ENCODE peak calls at places on chromosomes 1 and 21, in nine cellular contexts. I is HL-60; E is CD8-positive, alpha-beta memory T cell; U is naive thymus-derived CD4-positive, alpha-beta T cell; F is AG04450; Z is brain microvascular endothelial cell; O is suprapubic skin; L is A549; B is Panc1. G is an unnamed sample.

GRCh38 chr1:14626869-14627607 is 28.6 kb downstream of the KAZN start:
- DNase-seq in B (no peak), F (no peak), L (no peak), U (no peak), Z (no peak), O (peak), E (no peak), I (no peak), G (peak)

GRCh38 chr1:15354580-15354965 is 55.1 kb upstream of the EFHD2 start:
- DNase-seq in E (no peak), Z (peak), O (no peak), B (no peak), F (no peak), I (no peak), L (no peak), U (no peak), G (no peak)

GRCh38 chr1:165174485-165174884 is 182.0 kb downstream of the LMX1A start:
- DNase-seq in B (no peak), O (no peak), F (no peak), E (no peak), L (no peak), U (no peak), I (no peak), Z (no peak), G (no peak)

GRCh38 chr1:32393832-32394140 is 455 bp downstream of the BSDC1 start:
- DNase-seq in L (no peak), B (no peak), Z (no peak), F (no peak), U (no peak), E (peak), I (peak), O (no peak), G (no peak)

GRCh38 chr1:116706123-116706522 is 38.6 kb upstream of the IGSF3 start:
- DNase-seq in I (no peak), U (no peak), L (no peak), E (no peak), Z (no peak), B (no peak), F (no peak), O (no peak), G (no peak)

GRCh38 chr1:2358651-2359640 is 32.4 kb downstream of the MORN1 start:
- DNase-seq in U (no peak), F (no peak), L (no peak), E (no peak), B (no peak), I (no peak), O (no peak), Z (no peak), G (no peak)

GRCh38 chr1:93013311-93014091 is 52.2 kb upstream of the DIPK1A start:
- DNase-seq in Z (no peak), L (no peak), F (no peak), O (no peak), U (no peak), B (no peak), E (no peak), I (no peak), G (no peak)

GRCh38 chr21:26385721-26386120 is 187.4 kb downstream of the CYYR1 start:
- DNase-seq in L (no peak), I (peak), B (no peak), O (no peak), F (no peak), Z (no peak), E (no peak), U (no peak), G (no peak)

GRCh38 chr1:103250441-103250861 is 142.1 kb upstream of the COL11A1 start:
- DNase-seq in F (no peak), L (peak), E (no peak), Z (peak), O (no peak), U (no peak), I (no peak), B (no peak), G (no peak)

GRCh38 chr1:2144501-2145090 is 50.0 kb downstream of the FAAP20 start:
- DNase-seq in B (no peak), U (no peak), L (no peak), Z (no peak), I (no peak), E (no peak), F (no peak), O (peak), G (no peak)

GRCh38 chr1:82323144-82323543 is 522.4 kb downstream of the ADGRL2 start:
- DNase-seq in O (no peak), I (no peak), U (no peak), L (no peak), E (no peak), B (no peak), F (no peak), Z (no peak), G (no peak)

GRCh38 chr21:33855190-33855589 is 60.4 kb downstream of the ATP5PO start:
- DNase-seq in Z (no peak), U (no peak), F (no peak), O (no peak), I (no peak), E (no peak), B (no peak), L (no peak), G (no peak)

GRCh38 chr21:16211339-16212303 is 481.8 kb downstream of the USP25 start:
- DNase-seq in F (no peak), I (no peak), B (no peak), Z (peak), O (no peak), L (no peak), E (no peak), U (no peak), G (no peak)

GRCh38 chr1:94641990-94642389 is 100.4 kb upstream of the F3 start:
- DNase-seq in U (no peak), E (no peak), I (no peak), F (no peak), B (no peak), L (no peak), Z (no peak), O (no peak), G (peak)

GRCh38 chr1:9689971-9690381 is 38.4 kb downstream of the PIK3CD start:
- DNase-seq in Z (no peak), U (no peak), O (no peak), F (no peak), E (no peak), B (no peak), I (no peak), L (no peak), G (no peak)

GRCh38 chr1:110433803-110434202 is 17.1 kb upstream of the PROK1 start:
- DNase-seq in F (no peak), O (no peak), U (no peak), Z (peak), E (no peak), B (no peak), I (peak), L (peak), G (peak)

GRCh38 chr21:39845581-39846130 is 21.6 kb upstream of the PCP4 start:
- DNase-seq in Z (no peak), E (no peak), L (no peak), I (no peak), O (no peak), U (no peak), B (no peak), F (no peak), G (no peak)

GRCh38 chr1:97581614-97582051 is 339.2 kb downstream of the DPYD start:
- DNase-seq in O (no peak), E (no peak), U (no peak), B (peak), F (no peak), L (peak), I (no peak), Z (peak), G (no peak)

GRCh38 chr1:155137129-155137528 is 1.5 kb downstream of the SLC50A1 start:
- DNase-seq in B (no peak), Z (no peak), O (no peak), E (no peak), L (no peak), U (no peak), I (no peak), F (no peak), G (no peak)

GRCh38 chr21:43982489-43983078 is 29.5 kb upstream of the TRAPPC10 start:
- DNase-seq in Z (no peak), L (no peak), U (no peak), B (no peak), O (no peak), F (no peak), E (no peak), I (no peak), G (no peak)

GRCh38 chr1:154154534-154155181 is at the start of gene NUP210L:
- DNase-seq in F (peak), O (no peak), L (peak), E (no peak), B (no peak), I (no peak), Z (peak), U (no peak), G (no peak)

GRCh38 chr1:166999090-166999489 is 10.0 kb downstream of the MAEL start:
- DNase-seq in Z (peak), E (no peak), F (no peak), B (no peak), L (no peak), U (no peak), O (no peak), I (no peak), G (no peak)

GRCh38 chr1:28642847-28643635 is at the start of gene TAF12:
- DNase-seq in U (peak), L (peak), Z (peak), F (peak), E (peak), B (peak), O (peak), I (peak), G (peak)

GRCh38 chr1:177464682-177465081 is 293.9 kb downstream of the BRINP2 start:
- DNase-seq in Z (no peak), E (no peak), O (no peak), U (no peak), I (no peak), B (no peak), L (no peak), F (no peak), G (no peak)

GRCh38 chr21:45438391-45439145 is 33.6 kb downstream of the COL18A1 start:
- DNase-seq in Z (peak), I (no peak), B (no peak), E (no peak), U (no peak), L (no peak), O (no peak), F (no peak), G (no peak)

GRCh38 chr21:45441431-45442255 is 36.7 kb downstream of the COL18A1 start:
- DNase-seq in F (no peak), O (no peak), B (no peak), I (no peak), E (no peak), Z (no peak), L (no peak), U (no peak), G (no peak)

GRCh38 chr21:45439171-45439872 is 34.4 kb downstream of the COL18A1 start:
- DNase-seq in F (peak), O (peak), B (no peak), E (peak), Z (peak), U (peak), L (peak), I (peak), G (no peak)

GRCh38 chr21:45440736-45441350 is 35.9 kb downstream of the COL18A1 start:
- DNase-seq in Z (no peak), F (no peak), L (no peak), I (no peak), U (no peak), B (no peak), O (no peak), E (no peak), G (no peak)

DNA sequence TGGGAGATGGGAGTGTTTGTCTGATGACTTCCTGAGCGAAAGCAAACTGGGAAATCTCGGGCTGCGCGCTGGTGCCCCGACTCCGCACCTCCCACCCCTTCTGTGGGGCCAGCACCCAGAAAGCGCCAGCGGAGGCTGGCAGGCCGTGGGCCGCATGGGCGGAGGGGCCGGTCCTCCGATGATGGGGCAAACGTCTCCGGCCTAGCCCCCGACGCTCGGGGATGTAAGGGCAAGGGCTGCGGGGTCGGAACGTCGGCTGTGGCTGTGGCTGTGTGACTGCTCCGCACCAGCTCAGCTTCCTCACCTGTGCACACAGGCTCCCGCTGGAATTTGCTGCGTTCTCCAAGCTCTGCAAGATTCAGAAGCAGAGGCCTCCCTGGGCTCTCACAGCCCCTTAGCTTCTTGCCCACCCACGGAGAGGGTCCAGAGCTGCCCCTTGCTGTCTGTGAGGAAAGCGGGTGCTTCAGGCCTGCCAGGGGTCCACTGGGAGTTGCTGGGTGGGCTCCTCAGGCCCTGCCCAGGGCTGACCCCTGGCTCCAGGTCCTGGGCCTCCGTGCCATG is 35.0 kb downstream of the COL18A1 start:
- DNase-seq in U (no peak), Z (no peak), O (no peak), F (no peak), I (no peak), E (no peak), B (no peak), L (no peak), G (no peak)
- H3K27ac ChIP-seq in U (no peak), Z (peak), O (no peak), F (no peak), I (no peak), E (no peak), B (peak), L (peak), G (no peak)

GRCh38 chr1:74237787-74238186 is 2.6 kb downstream of the TNNI3K start:
- DNase-seq in I (no peak), O (no peak), B (no peak), Z (no peak), L (no peak), E (no peak), F (no peak), U (no peak), G (no peak)
- H3K27ac ChIP-seq in I (no peak), O (no peak), B (no peak), Z (no peak), L (no peak), E (no peak), F (no peak), U (no peak), G (no peak)

DNA sequence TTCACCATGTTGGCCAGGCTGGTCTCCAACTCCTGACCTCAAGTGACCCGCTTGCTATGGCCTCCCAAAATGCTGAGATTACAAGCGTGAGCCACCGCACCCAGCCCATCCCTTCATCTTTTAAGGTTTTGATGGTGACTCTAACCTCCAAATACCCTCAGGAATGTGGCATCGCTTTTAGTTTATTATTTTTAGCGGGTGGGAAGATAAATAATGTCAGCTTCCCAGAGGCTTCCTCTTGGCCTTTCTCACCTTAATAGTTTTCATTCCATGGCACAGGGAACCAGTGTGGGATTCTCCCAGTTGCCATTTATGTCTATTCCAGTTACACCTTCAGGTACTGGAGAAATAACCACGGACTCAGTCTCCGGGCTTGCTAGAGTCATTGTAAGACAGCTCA is 92.1 kb upstream of the LRRN2 start:
- DNase-seq in U (no peak), E (no peak), L (no peak), Z (no peak), O (no peak), F (no peak), I (no peak), B (no peak), G (no peak)
- H3K27ac ChIP-seq in U (no peak), E (no peak), L (no peak), Z (no peak), O (no peak), F (no peak), I (no peak), B (no peak), G (no peak)

GRCh38 chr1:89687254-89687653 is 54.3 kb downstream of the LRRC8C start:
- DNase-seq in U (no peak), I (no peak), O (no peak), L (no peak), E (no peak), Z (peak), B (no peak), F (no peak), G (no peak)

GRCh38 chr1:89692601-89693503 is 59.9 kb downstream of the LRRC8C start:
- DNase-seq in I (peak), F (peak), E (no peak), B (no peak), Z (no peak), L (peak), U (no peak), O (no peak), G (no peak)

GRCh38 chr1:89688607-89689006 is 55.7 kb downstream of the LRRC8C start:
- DNase-seq in U (no peak), B (no peak), E (no peak), O (no peak), L (no peak), I (no peak), Z (no peak), F (no peak), G (no peak)

GRCh38 chr1:89689234-89689633 is 56.3 kb downstream of the LRRC8C start:
- DNase-seq in Z (no peak), F (no peak), B (no peak), U (no peak), I (no peak), O (no peak), E (no peak), L (no peak), G (no peak)

DNA sequence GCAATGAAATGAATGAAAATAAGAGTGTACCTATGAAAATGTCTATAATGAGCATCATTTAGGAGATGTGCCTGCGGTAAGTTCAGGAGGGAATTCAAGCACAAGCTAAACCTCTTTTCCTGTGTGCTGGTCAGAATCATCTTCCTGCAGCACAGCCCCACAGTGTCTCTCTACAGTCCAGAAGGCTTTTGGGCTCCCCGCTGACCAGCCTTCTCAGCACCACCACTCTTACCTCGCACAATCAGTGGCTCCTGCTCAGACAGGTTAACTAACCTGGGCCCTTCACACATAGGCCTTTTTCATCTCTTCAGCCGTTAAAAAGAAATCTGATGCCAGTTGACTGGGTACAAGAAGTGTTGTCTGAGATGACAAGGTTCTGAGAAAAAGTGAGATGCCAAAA is 57.7 kb downstream of the LRRC8C start:
- DNase-seq in L (no peak), I (no peak), U (no peak), B (no peak), O (no peak), F (no peak), E (no peak), Z (no peak), G (no peak)
- H3K27ac ChIP-seq in L (no peak), I (no peak), U (peak), B (no peak), O (no peak), F (no peak), E (no peak), Z (no peak), G (no peak)

GRCh38 chr1:182603646-182604127 is 502 bp downstream of the RGS16 start:
- DNase-seq in E (no peak), O (no peak), Z (no peak), F (no peak), U (no peak), L (no peak), I (no peak), B (no peak), G (no peak)
- H3K27ac ChIP-seq in E (no peak), O (peak), Z (no peak), F (no peak), U (peak), L (peak), I (peak), B (no peak), G (no peak)

GRCh38 chr21:37656899-37657298 is 259.4 kb downstream of the KCNJ6 start:
- DNase-seq in U (no peak), I (no peak), O (no peak), E (no peak), B (no peak), L (no peak), F (no peak), Z (no peak), G (no peak)

GRCh38 chr21:37658994-37659458 is 257.2 kb downstream of the KCNJ6 start:
- DNase-seq in L (peak), O (no peak), I (no peak), E (no peak), U (no peak), B (no peak), Z (peak), F (peak), G (peak)

GRCh38 chr21:37660709-37661108 is 255.5 kb downstream of the KCNJ6 start:
- DNase-seq in U (no peak), L (no peak), I (no peak), E (no peak), Z (no peak), O (no peak), F (no peak), B (no peak), G (no peak)

GRCh38 chr21:37659874-37660273 is 256.4 kb downstream of the KCNJ6 start:
- DNase-seq in Z (no peak), L (no peak), U (no peak), F (no peak), I (no peak), E (no peak), O (no peak), B (no peak), G (no peak)

GRCh38 chr21:37658121-37658993 is 257.9 kb downstream of the KCNJ6 start:
- DNase-seq in O (no peak), L (no peak), F (no peak), E (no peak), Z (no peak), U (no peak), I (no peak), B (no peak), G (no peak)
- H3K27ac ChIP-seq in O (no peak), L (peak), F (no peak), E (no peak), Z (no peak), U (no peak), I (no peak), B (peak), G (peak)

DNA sequence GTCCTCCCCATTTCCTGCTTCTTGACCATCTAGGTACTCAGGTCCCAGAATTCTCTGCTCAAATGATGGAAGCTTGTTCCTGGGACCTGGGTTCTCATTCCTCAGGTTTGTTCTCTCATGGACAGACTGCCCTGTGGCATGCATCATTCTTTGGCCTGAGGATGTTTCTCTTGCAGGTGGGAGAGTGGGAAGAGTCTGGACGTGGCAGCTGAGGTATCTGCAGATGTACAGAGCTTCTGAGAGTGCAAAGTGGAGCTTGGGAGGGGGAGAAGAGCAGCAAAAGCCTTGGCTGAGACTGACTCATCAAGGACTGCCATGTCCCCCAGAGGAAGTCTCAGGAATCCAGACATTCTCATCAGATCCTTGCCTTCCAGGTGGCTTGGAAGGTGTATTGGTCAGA is 63.1 kb downstream of the HSPA13 start:
- DNase-seq in Z (no peak), I (no peak), U (no peak), F (no peak), E (no peak), L (no peak), O (no peak), B (no peak), G (no peak)
- H3K27ac ChIP-seq in Z (no peak), I (no peak), U (no peak), F (no peak), E (no peak), L (no peak), O (no peak), B (no peak), G (no peak)

GRCh38 chr1:170698711-170699275 is 34.9 kb downstream of the PRRX1 start:
- DNase-seq in I (no peak), F (no peak), Z (no peak), U (no peak), E (no peak), O (no peak), B (no peak), L (no peak), G (no peak)

GRCh38 chr1:170696591-170697337 is 32.8 kb downstream of the PRRX1 start:
- DNase-seq in F (no peak), U (no peak), I (no peak), B (no peak), Z (no peak), O (no peak), L (no peak), E (no peak), G (no peak)

GRCh38 chr1:170698301-170698700 is 34.4 kb downstream of the PRRX1 start:
- DNase-seq in O (no peak), F (no peak), E (no peak), U (no peak), Z (no peak), L (no peak), B (no peak), I (no peak), G (no peak)

GRCh38 chr1:170695955-170696590 is 32.1 kb downstream of the PRRX1 start:
- DNase-seq in L (no peak), Z (no peak), O (no peak), U (no peak), F (no peak), B (no peak), E (no peak), I (no peak), G (no peak)

GRCh38 chr1:170697338-170697715 is 33.4 kb downstream of the PRRX1 start:
- DNase-seq in Z (no peak), F (no peak), E (no peak), U (no peak), B (no peak), I (no peak), L (no peak), O (no peak), G (no peak)
- H3K27ac ChIP-seq in Z (peak), F (no peak), E (no peak), U (no peak), B (no peak), I (no peak), L (no peak), O (no peak), G (no peak)

G was measured in epithelial cell of prostate.